ENCODE peak calls at places on chromosomes 1 and 21, in five cellular contexts. T is hepatocyte, N is body of pancreas, X is cardiac muscle cell, L is H9. D is an unnamed sample.

GRCh38 chr1:209318302-209319056 is 265.0 kb upstream of the CAMK1G start:
- DNase-seq in L (no peak), T (no peak), N (no peak), X (no peak), D (peak; percentile 26)

GRCh38 chr1:158002022-158002629 is 8.7 kb downstream of the KIRREL1 start:
- DNase-seq in X (peak; percentile 49), N (no peak), T (peak; percentile 44), L (no peak), D (peak; percentile 52)

GRCh38 chr21:22235866-22236590 is 1237.8 kb downstream of the NCAM2 start:
- DNase-seq in L (no peak), T (no peak), N (no peak), X (no peak), D (no peak)

GRCh38 chr1:54811739-54812655 is 10.9 kb upstream of the TTC22 start:
- DNase-seq in N (no peak), X (no peak), T (no peak), L (peak; percentile 24), D (no peak)

GRCh38 chr1:96424882-96425281 is 296.7 kb upstream of the PTBP2 start:
- DNase-seq in L (no peak), T (no peak), N (no peak), X (no peak), D (no peak)

GRCh38 chr1:31400393-31400792 is 12.6 kb upstream of the SERINC2 start:
- DNase-seq in L (no peak), N (no peak), X (no peak), T (no peak), D (no peak)

GRCh38 chr1:8152731-8153702 is 126.9 kb upstream of the ERRFI1 start:
- DNase-seq in N (no peak), T (no peak), L (no peak), X (no peak), D (no peak)

GRCh38 chr1:18160290-18160942 is 52.8 kb downstream of the IGSF21 start:
- DNase-seq in L (no peak), X (no peak), N (no peak), T (no peak), D (no peak)

GRCh38 chr1:2585318-2586092 is 1.1 kb upstream of the PRXL2B start:
- DNase-seq in N (peak; percentile 54), L (peak; percentile 52), T (peak; percentile 81), X (peak; percentile 63), D (peak; percentile 61)

GRCh38 chr1:2584822-2585317 is 1.7 kb upstream of the PRXL2B start:
- DNase-seq in N (no peak), T (no peak), X (no peak), L (no peak), D (no peak)

GRCh38 chr1:2582401-2582800 is 4.2 kb upstream of the PRXL2B start:
- DNase-seq in X (no peak), L (no peak), N (no peak), T (no peak), D (no peak)

GRCh38 chr1:2583331-2583791 is 3.2 kb upstream of the PRXL2B start:
- DNase-seq in L (no peak), N (no peak), X (no peak), T (peak; percentile 43), D (no peak)

DNA sequence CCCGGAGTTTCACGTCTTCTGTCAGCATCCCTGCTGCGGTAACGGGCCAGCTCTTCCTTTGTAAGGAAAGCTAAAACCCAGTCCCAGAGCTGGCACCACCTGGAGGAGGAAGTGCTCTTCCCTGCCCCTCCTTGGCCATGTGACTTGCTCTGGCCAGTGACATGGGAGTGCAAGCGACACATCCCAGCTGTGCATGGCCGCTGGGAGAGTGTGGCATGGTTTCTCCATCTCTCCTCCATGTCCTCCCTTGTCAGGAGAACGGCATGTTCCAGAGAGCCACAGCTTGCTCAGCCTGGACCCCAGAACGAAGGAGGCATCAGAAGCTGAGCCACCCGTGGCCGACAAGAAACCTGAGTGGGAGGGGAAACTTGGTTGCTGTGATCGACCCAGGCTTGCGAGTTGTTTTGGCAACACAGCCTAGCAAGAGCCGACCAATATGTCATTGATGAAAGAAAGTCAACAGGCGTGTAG is 2.7 kb upstream of the PRXL2B start:
- DNase-seq in N (peak; percentile 38), X (no peak), T (peak; percentile 20), L (peak; percentile 64), D (no peak)
- H3K4me1 ChIP-seq in N (peaks cover 39% of the 10 kb centered on the region), X (peaks cover 11% of the 10 kb centered on the region), T (peaks cover 26% of the 10 kb centered on the region), L (no peaks in the 10 kb centered on the region), D (no peaks in the 10 kb centered on the region)

GRCh38 chr1:227901239-227901905 is 46.4 kb downstream of the WNT9A start:
- DNase-seq in T (no peak), N (no peak), X (no peak), L (peak; percentile 17), D (no peak)

GRCh38 chr1:227903614-227904501 is 43.9 kb downstream of the WNT9A start:
- DNase-seq in T (no peak), N (peak; percentile 44), L (no peak), X (no peak), D (no peak)

GRCh38 chr1:227903061-227903521 is 44.6 kb downstream of the WNT9A start:
- DNase-seq in X (no peak), L (no peak), T (no peak), N (no peak), D (no peak)

GRCh38 chr1:227901906-227902640 is 45.7 kb downstream of the WNT9A start:
- DNase-seq in T (no peak), N (no peak), L (no peak), X (no peak), D (no peak)

DNA sequence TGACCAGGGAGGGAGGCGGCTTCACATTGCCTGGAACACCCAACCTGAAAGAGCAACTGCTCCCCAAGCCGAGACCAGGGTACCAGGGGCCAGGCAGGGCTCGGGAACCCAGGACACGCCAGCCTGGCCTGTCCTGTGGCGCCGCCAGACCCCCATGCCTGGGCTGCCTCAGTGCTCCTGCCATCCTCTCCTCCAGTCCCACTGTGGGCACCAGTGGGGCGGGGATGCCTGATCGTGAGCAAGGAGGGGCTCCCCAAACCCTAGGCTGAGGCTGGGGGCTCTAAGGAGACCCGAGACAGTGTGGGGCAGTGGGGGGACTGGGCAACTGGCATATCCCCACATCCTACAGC is 45.1 kb downstream of the WNT9A start:
- DNase-seq in X (no peak), L (no peak), N (no peak), T (no peak), D (no peak)
- H3K4me1 ChIP-seq in X (no peaks in the 10 kb centered on the region), L (peaks cover 3% of the 10 kb centered on the region), N (peaks cover 10% of the 10 kb centered on the region), T (no peaks in the 10 kb centered on the region), D (peaks cover 10% of the 10 kb centered on the region)

DNA sequence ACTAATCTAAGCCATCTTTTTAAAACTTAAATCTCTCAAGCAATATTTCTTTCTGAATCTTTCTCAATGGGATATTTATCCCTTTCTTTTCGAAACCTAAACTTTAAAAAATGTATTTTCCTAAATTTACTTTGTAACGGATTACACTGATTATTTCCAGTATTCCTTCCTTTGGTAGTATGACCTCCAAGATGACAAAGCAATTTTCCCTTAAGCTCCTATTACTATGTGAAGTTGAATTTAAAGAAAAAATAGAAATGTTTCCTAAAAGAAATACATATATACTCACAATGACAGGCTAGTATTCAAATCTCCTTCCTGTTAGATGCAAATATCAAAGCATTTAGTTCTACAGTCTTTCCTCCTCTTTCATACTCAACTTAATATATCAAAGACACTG is 15.8 kb downstream of the SCAF4 start:
- DNase-seq in L (no peak), N (no peak), X (no peak), T (no peak), D (no peak)
- H3K4me1 ChIP-seq in L (no peaks in the 10 kb centered on the region), N (peaks cover 53% of the 10 kb centered on the region), X (peaks cover 15% of the 10 kb centered on the region), T (no peaks in the 10 kb centered on the region), D (peaks cover 3% of the 10 kb centered on the region)

DNA sequence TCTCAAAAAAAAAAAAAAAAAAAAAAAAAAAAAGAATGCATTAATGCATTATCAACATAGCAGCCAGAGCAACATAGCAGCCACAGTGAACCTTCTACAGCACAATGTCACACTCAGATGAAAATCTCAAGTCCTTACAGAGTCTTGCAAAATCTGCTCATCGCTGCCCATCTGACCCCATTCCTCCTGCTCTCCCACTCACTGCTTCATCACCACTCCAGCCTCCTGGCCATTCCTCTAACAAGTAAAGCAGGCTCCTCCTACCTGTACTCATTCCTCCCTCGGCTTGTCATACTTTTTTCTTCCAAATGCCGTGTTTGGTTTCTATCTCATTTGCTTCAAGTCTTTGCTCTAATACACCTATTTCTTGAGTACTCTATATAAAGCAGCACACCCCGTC is 29.5 kb downstream of the BRINP2 start:
- DNase-seq in N (no peak), T (no peak), X (no peak), L (no peak), D (no peak)
- H3K4me1 ChIP-seq in N (no peaks in the 10 kb centered on the region), T (no peaks in the 10 kb centered on the region), X (peaks cover 8% of the 10 kb centered on the region), L (no peaks in the 10 kb centered on the region), D (no peaks in the 10 kb centered on the region)

DNA sequence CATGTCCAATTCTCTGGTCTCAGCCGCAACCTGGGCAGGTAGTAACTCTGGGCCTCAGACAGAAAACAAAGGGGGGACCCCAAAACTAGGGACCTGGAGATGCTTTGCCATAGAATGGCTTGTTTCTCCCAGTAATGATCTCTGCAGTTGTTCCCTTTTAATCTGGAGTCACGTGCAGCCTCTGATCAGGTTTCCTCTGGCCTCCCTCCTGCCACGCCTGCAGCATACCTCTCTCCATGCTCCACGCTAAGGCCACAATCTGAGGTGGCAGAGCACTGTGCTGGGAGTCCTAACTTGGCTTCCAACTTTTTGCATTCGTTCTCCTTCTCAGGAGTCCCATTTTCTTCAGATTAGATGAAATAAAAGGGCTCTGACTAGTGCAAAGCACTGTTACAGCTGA is 1.9 kb downstream of the PABPC4 start:
- DNase-seq in T (peak; percentile 39), N (peak; percentile 38), X (peak; percentile 38), L (no peak), D (peak; percentile 68)
- H3K4me1 ChIP-seq in T (peaks cover 23% of the 10 kb centered on the region), N (peaks cover 54% of the 10 kb centered on the region), X (peaks cover 21% of the 10 kb centered on the region), L (peaks cover 3% of the 10 kb centered on the region), D (peaks cover 8% of the 10 kb centered on the region)

GRCh38 chr1:205443585-205444299 is 12.1 kb downstream of the BLACAT1 start:
- DNase-seq in N (no peak), L (no peak), X (no peak), T (no peak), D (no peak)
- H3K4me1 ChIP-seq in N (peaks cover 48% of the 10 kb centered on the region), L (peaks cover 54% of the 10 kb centered on the region), X (peaks cover 44% of the 10 kb centered on the region), T (peaks cover 45% of the 10 kb centered on the region), D (peaks cover 83% of the 10 kb centered on the region)